ENCODE peak calls at places on chromosomes 7 and 10, in nine cellular contexts. One of them, this sample, is unnamed.

GRCh38 chr10:21398549-21399345 is 126.7 kb downstream of the SKIDA1 start:
- DNase-seq in OCI-M1: no peak
- DNase-seq in hypothalamus: no peak
- DNase-seq in neuronal stem cell: no peak
- DNase-seq in NCI-H1105 treated with DMSO at 0.1 percent for 48 hours: no peak
- DNase-seq in activated CD4-positive, CD25-positive, alpha-beta regulatory T cell treated with anti-CD3 and anti-CD28 coated beads, Interleukin-2, amount 50 U/mL, for 72 hours: no peak
- DNase-seq in GM18507: no peak
- DNase-seq in AG04450: no peak
- DNase-seq in SK-N-DZ: no peak
- DNase-seq in this sample: no peak

GRCh38 chr10:119502214-119502613 is 40.3 kb downstream of the RGS10 start:
- DNase-seq in activated CD4-positive, CD25-positive, alpha-beta regulatory T cell treated with anti-CD3 and anti-CD28 coated beads, Interleukin-2, amount 50 U/mL, for 72 hours: peak; percentile 72
- DNase-seq in OCI-M1: no peak
- DNase-seq in NCI-H1105 treated with DMSO at 0.1 percent for 48 hours: no peak
- DNase-seq in SK-N-DZ: no peak
- DNase-seq in GM18507: no peak
- DNase-seq in AG04450: no peak
- DNase-seq in neuronal stem cell: no peak
- DNase-seq in hypothalamus: no peak
- DNase-seq in this sample: no peak

GRCh38 chr7:121544726-121545125 is 148.6 kb upstream of the FAM3C start:
- DNase-seq in SK-N-DZ: no peak
- DNase-seq in AG04450: peak; percentile 29
- DNase-seq in activated CD4-positive, CD25-positive, alpha-beta regulatory T cell treated with anti-CD3 and anti-CD28 coated beads, Interleukin-2, amount 50 U/mL, for 72 hours: no peak
- DNase-seq in OCI-M1: no peak
- DNase-seq in neuronal stem cell: no peak
- DNase-seq in hypothalamus: no peak
- DNase-seq in GM18507: no peak
- DNase-seq in NCI-H1105 treated with DMSO at 0.1 percent for 48 hours: no peak
- DNase-seq in this sample: peak; percentile 84

GRCh38 chr10:122730238-122730637 is 30.6 kb upstream of the C10orf120 start:
- DNase-seq in SK-N-DZ: no peak
- DNase-seq in NCI-H1105 treated with DMSO at 0.1 percent for 48 hours: no peak
- DNase-seq in activated CD4-positive, CD25-positive, alpha-beta regulatory T cell treated with anti-CD3 and anti-CD28 coated beads, Interleukin-2, amount 50 U/mL, for 72 hours: no peak
- DNase-seq in AG04450: no peak
- DNase-seq in GM18507: no peak
- DNase-seq in hypothalamus: no peak
- DNase-seq in OCI-M1: peak; percentile 72
- DNase-seq in neuronal stem cell: no peak
- DNase-seq in this sample: no peak

GRCh38 chr7:101170617-101171441 is 5.5 kb upstream of the VGF start:
- DNase-seq in activated CD4-positive, CD25-positive, alpha-beta regulatory T cell treated with anti-CD3 and anti-CD28 coated beads, Interleukin-2, amount 50 U/mL, for 72 hours: no peak
- DNase-seq in NCI-H1105 treated with DMSO at 0.1 percent for 48 hours: no peak
- DNase-seq in SK-N-DZ: no peak
- DNase-seq in hypothalamus: no peak
- DNase-seq in OCI-M1: no peak
- DNase-seq in GM18507: no peak
- DNase-seq in AG04450: no peak
- DNase-seq in neuronal stem cell: no peak
- DNase-seq in this sample: no peak

GRCh38 chr10:132066186-132066585 is 440 bp downstream of the JAKMIP3 start:
- DNase-seq in hypothalamus: no peak
- DNase-seq in neuronal stem cell: no peak
- DNase-seq in GM18507: no peak
- DNase-seq in OCI-M1: no peak
- DNase-seq in activated CD4-positive, CD25-positive, alpha-beta regulatory T cell treated with anti-CD3 and anti-CD28 coated beads, Interleukin-2, amount 50 U/mL, for 72 hours: no peak
- DNase-seq in AG04450: no peak
- DNase-seq in NCI-H1105 treated with DMSO at 0.1 percent for 48 hours: no peak
- DNase-seq in SK-N-DZ: no peak
- DNase-seq in this sample: no peak

GRCh38 chr10:6621536-6621935 is 41.5 kb upstream of the PRKCQ start:
- DNase-seq in neuronal stem cell: peak; percentile 14
- DNase-seq in NCI-H1105 treated with DMSO at 0.1 percent for 48 hours: no peak
- DNase-seq in hypothalamus: no peak
- DNase-seq in OCI-M1: peak; percentile 16
- DNase-seq in GM18507: no peak
- DNase-seq in AG04450: no peak
- DNase-seq in activated CD4-positive, CD25-positive, alpha-beta regulatory T cell treated with anti-CD3 and anti-CD28 coated beads, Interleukin-2, amount 50 U/mL, for 72 hours: no peak
- DNase-seq in SK-N-DZ: no peak
- DNase-seq in this sample: no peak

GRCh38 chr10:119270893-119271361 is 63.6 kb downstream of the GRK5 start:
- DNase-seq in OCI-M1: peak; percentile 22
- DNase-seq in AG04450: no peak
- DNase-seq in neuronal stem cell: no peak
- DNase-seq in hypothalamus: no peak
- DNase-seq in activated CD4-positive, CD25-positive, alpha-beta regulatory T cell treated with anti-CD3 and anti-CD28 coated beads, Interleukin-2, amount 50 U/mL, for 72 hours: peak; percentile 43
- DNase-seq in GM18507: peak; percentile 51
- DNase-seq in SK-N-DZ: no peak
- DNase-seq in NCI-H1105 treated with DMSO at 0.1 percent for 48 hours: no peak
- DNase-seq in this sample: no peak

GRCh38 chr10:29828440-29828894 is 193.7 kb upstream of the SVIL start:
- DNase-seq in AG04450: no peak
- DNase-seq in NCI-H1105 treated with DMSO at 0.1 percent for 48 hours: no peak
- DNase-seq in SK-N-DZ: no peak
- DNase-seq in neuronal stem cell: no peak
- DNase-seq in hypothalamus: no peak
- DNase-seq in OCI-M1: no peak
- DNase-seq in activated CD4-positive, CD25-positive, alpha-beta regulatory T cell treated with anti-CD3 and anti-CD28 coated beads, Interleukin-2, amount 50 U/mL, for 72 hours: no peak
- DNase-seq in GM18507: no peak
- DNase-seq in this sample: no peak

GRCh38 chr10:34260904-34261303 is 554.2 kb downstream of the PARD3 start:
- DNase-seq in GM18507: no peak
- DNase-seq in activated CD4-positive, CD25-positive, alpha-beta regulatory T cell treated with anti-CD3 and anti-CD28 coated beads, Interleukin-2, amount 50 U/mL, for 72 hours: no peak
- DNase-seq in NCI-H1105 treated with DMSO at 0.1 percent for 48 hours: no peak
- DNase-seq in hypothalamus: no peak
- DNase-seq in SK-N-DZ: no peak
- DNase-seq in neuronal stem cell: no peak
- DNase-seq in OCI-M1: no peak
- DNase-seq in AG04450: no peak
- DNase-seq in this sample: no peak

GRCh38 chr7:73496626-73497025 is 25.5 kb downstream of the BAZ1B start:
- DNase-seq in NCI-H1105 treated with DMSO at 0.1 percent for 48 hours: no peak
- DNase-seq in hypothalamus: no peak
- DNase-seq in activated CD4-positive, CD25-positive, alpha-beta regulatory T cell treated with anti-CD3 and anti-CD28 coated beads, Interleukin-2, amount 50 U/mL, for 72 hours: no peak
- DNase-seq in neuronal stem cell: no peak
- DNase-seq in OCI-M1: no peak
- DNase-seq in GM18507: no peak
- DNase-seq in AG04450: no peak
- DNase-seq in SK-N-DZ: no peak
- DNase-seq in this sample: no peak

GRCh38 chr10:97393034-97393573 is 8.0 kb downstream of the RRP12 start:
- DNase-seq in AG04450: no peak
- DNase-seq in activated CD4-positive, CD25-positive, alpha-beta regulatory T cell treated with anti-CD3 and anti-CD28 coated beads, Interleukin-2, amount 50 U/mL, for 72 hours: no peak
- DNase-seq in hypothalamus: no peak
- DNase-seq in OCI-M1: no peak
- DNase-seq in neuronal stem cell: no peak
- DNase-seq in NCI-H1105 treated with DMSO at 0.1 percent for 48 hours: no peak
- DNase-seq in SK-N-DZ: no peak
- DNase-seq in GM18507: no peak
- DNase-seq in this sample: no peak

GRCh38 chr7:22610258-22610657 is 110.3 kb upstream of the STEAP1B start:
- DNase-seq in OCI-M1: no peak
- DNase-seq in neuronal stem cell: no peak
- DNase-seq in activated CD4-positive, CD25-positive, alpha-beta regulatory T cell treated with anti-CD3 and anti-CD28 coated beads, Interleukin-2, amount 50 U/mL, for 72 hours: no peak
- DNase-seq in SK-N-DZ: no peak
- DNase-seq in AG04450: no peak
- DNase-seq in hypothalamus: no peak
- DNase-seq in GM18507: no peak
- DNase-seq in NCI-H1105 treated with DMSO at 0.1 percent for 48 hours: no peak
- DNase-seq in this sample: no peak

GRCh38 chr7:78510580-78511188 is 712.1 kb downstream of the PHTF2 start:
- DNase-seq in GM18507: no peak
- DNase-seq in AG04450: peak; percentile 29
- DNase-seq in neuronal stem cell: peak; percentile 31
- DNase-seq in SK-N-DZ: peak; percentile 50
- DNase-seq in hypothalamus: no peak
- DNase-seq in activated CD4-positive, CD25-positive, alpha-beta regulatory T cell treated with anti-CD3 and anti-CD28 coated beads, Interleukin-2, amount 50 U/mL, for 72 hours: no peak
- DNase-seq in NCI-H1105 treated with DMSO at 0.1 percent for 48 hours: peak; percentile 36
- DNase-seq in OCI-M1: peak; percentile 78
- DNase-seq in this sample: peak; percentile 32

GRCh38 chr10:133364645-133365431 is 7.0 kb upstream of the FUOM start:
- DNase-seq in hypothalamus: no peak
- DNase-seq in neuronal stem cell: no peak
- DNase-seq in AG04450: no peak
- DNase-seq in SK-N-DZ: no peak
- DNase-seq in NCI-H1105 treated with DMSO at 0.1 percent for 48 hours: peak; percentile 38
- DNase-seq in activated CD4-positive, CD25-positive, alpha-beta regulatory T cell treated with anti-CD3 and anti-CD28 coated beads, Interleukin-2, amount 50 U/mL, for 72 hours: no peak
- DNase-seq in OCI-M1: no peak
- DNase-seq in GM18507: no peak
- DNase-seq in this sample: no peak

GRCh38 chr7:114141415-114141814 is 222.6 kb upstream of the PPP1R3A start:
- DNase-seq in activated CD4-positive, CD25-positive, alpha-beta regulatory T cell treated with anti-CD3 and anti-CD28 coated beads, Interleukin-2, amount 50 U/mL, for 72 hours: no peak
- DNase-seq in GM18507: no peak
- DNase-seq in NCI-H1105 treated with DMSO at 0.1 percent for 48 hours: no peak
- DNase-seq in neuronal stem cell: no peak
- DNase-seq in hypothalamus: no peak
- DNase-seq in AG04450: no peak
- DNase-seq in SK-N-DZ: no peak
- DNase-seq in OCI-M1: no peak
- DNase-seq in this sample: no peak

GRCh38 chr10:123569436-123570010 is 96.6 kb upstream of the GPR26 start:
- DNase-seq in GM18507: no peak
- DNase-seq in hypothalamus: no peak
- DNase-seq in SK-N-DZ: no peak
- DNase-seq in activated CD4-positive, CD25-positive, alpha-beta regulatory T cell treated with anti-CD3 and anti-CD28 coated beads, Interleukin-2, amount 50 U/mL, for 72 hours: no peak
- DNase-seq in neuronal stem cell: no peak
- DNase-seq in NCI-H1105 treated with DMSO at 0.1 percent for 48 hours: no peak
- DNase-seq in OCI-M1: no peak
- DNase-seq in AG04450: no peak
- DNase-seq in this sample: no peak

GRCh38 chr10:104128214-104128613 is 6.2 kb downstream of the SFR1 start:
- DNase-seq in OCI-M1: no peak
- DNase-seq in neuronal stem cell: no peak
- DNase-seq in GM18507: no peak
- DNase-seq in NCI-H1105 treated with DMSO at 0.1 percent for 48 hours: no peak
- DNase-seq in activated CD4-positive, CD25-positive, alpha-beta regulatory T cell treated with anti-CD3 and anti-CD28 coated beads, Interleukin-2, amount 50 U/mL, for 72 hours: no peak
- DNase-seq in SK-N-DZ: no peak
- DNase-seq in AG04450: no peak
- DNase-seq in hypothalamus: no peak
- DNase-seq in this sample: no peak

GRCh38 chr10:3524086-3524960 is 260.7 kb downstream of the KLF6 start:
- DNase-seq in hypothalamus: no peak
- DNase-seq in activated CD4-positive, CD25-positive, alpha-beta regulatory T cell treated with anti-CD3 and anti-CD28 coated beads, Interleukin-2, amount 50 U/mL, for 72 hours: no peak
- DNase-seq in AG04450: no peak
- DNase-seq in GM18507: no peak
- DNase-seq in neuronal stem cell: no peak
- DNase-seq in NCI-H1105 treated with DMSO at 0.1 percent for 48 hours: no peak
- DNase-seq in SK-N-DZ: no peak
- DNase-seq in OCI-M1: no peak
- DNase-seq in this sample: no peak

GRCh38 chr7:103325744-103326143 is 18.8 kb downstream of the DNAJC2 start:
- DNase-seq in SK-N-DZ: no peak
- DNase-seq in OCI-M1: no peak
- DNase-seq in NCI-H1105 treated with DMSO at 0.1 percent for 48 hours: no peak
- DNase-seq in AG04450: no peak
- DNase-seq in neuronal stem cell: no peak
- DNase-seq in GM18507: no peak
- DNase-seq in activated CD4-positive, CD25-positive, alpha-beta regulatory T cell treated with anti-CD3 and anti-CD28 coated beads, Interleukin-2, amount 50 U/mL, for 72 hours: no peak
- DNase-seq in hypothalamus: no peak
- DNase-seq in this sample: no peak

GRCh38 chr7:108097703-108098102 is 32.5 kb downstream of the LAMB4 start:
- DNase-seq in activated CD4-positive, CD25-positive, alpha-beta regulatory T cell treated with anti-CD3 and anti-CD28 coated beads, Interleukin-2, amount 50 U/mL, for 72 hours: no peak
- DNase-seq in hypothalamus: no peak
- DNase-seq in GM18507: no peak
- DNase-seq in AG04450: no peak
- DNase-seq in SK-N-DZ: no peak
- DNase-seq in neuronal stem cell: no peak
- DNase-seq in NCI-H1105 treated with DMSO at 0.1 percent for 48 hours: no peak
- DNase-seq in OCI-M1: peak; percentile 38
- DNase-seq in this sample: no peak

GRCh38 chr7:107711301-107711700 is 32.6 kb upstream of the CBLL1 start:
- DNase-seq in hypothalamus: no peak
- DNase-seq in OCI-M1: no peak
- DNase-seq in SK-N-DZ: no peak
- DNase-seq in GM18507: no peak
- DNase-seq in NCI-H1105 treated with DMSO at 0.1 percent for 48 hours: no peak
- DNase-seq in neuronal stem cell: no peak
- DNase-seq in AG04450: peak; percentile 29
- DNase-seq in activated CD4-positive, CD25-positive, alpha-beta regulatory T cell treated with anti-CD3 and anti-CD28 coated beads, Interleukin-2, amount 50 U/mL, for 72 hours: no peak
- DNase-seq in this sample: peak; percentile 43

GRCh38 chr7:149823631-149824199 is 14.5 kb upstream of the ZNF862 start:
- DNase-seq in AG04450: no peak
- DNase-seq in OCI-M1: no peak
- DNase-seq in NCI-H1105 treated with DMSO at 0.1 percent for 48 hours: no peak
- DNase-seq in hypothalamus: no peak
- DNase-seq in neuronal stem cell: no peak
- DNase-seq in SK-N-DZ: no peak
- DNase-seq in activated CD4-positive, CD25-positive, alpha-beta regulatory T cell treated with anti-CD3 and anti-CD28 coated beads, Interleukin-2, amount 50 U/mL, for 72 hours: no peak
- DNase-seq in GM18507: no peak
- DNase-seq in this sample: no peak

GRCh38 chr7:92645531-92646061 is 55.4 kb upstream of the FAM133B start:
- DNase-seq in NCI-H1105 treated with DMSO at 0.1 percent for 48 hours: no peak
- DNase-seq in activated CD4-positive, CD25-positive, alpha-beta regulatory T cell treated with anti-CD3 and anti-CD28 coated beads, Interleukin-2, amount 50 U/mL, for 72 hours: no peak
- DNase-seq in AG04450: no peak
- DNase-seq in neuronal stem cell: no peak
- DNase-seq in GM18507: no peak
- DNase-seq in SK-N-DZ: no peak
- DNase-seq in hypothalamus: no peak
- DNase-seq in OCI-M1: peak; percentile 97
- DNase-seq in this sample: no peak

This sample was measured in AG09309.